ENCODE peak calls at places on chromosomes 16 and 17, in eight cellular contexts. B, W, U, E, T, H, K and L are unnamed samples.

GRCh38 chr17:68381076-68381900 is 76.0 kb downstream of the WIPI1 start:
- DNase-seq in B (no peak), W (no peak), U (no peak), E (no peak), T (no peak), H (no peak), K (no peak), L (no peak)

GRCh38 chr16:67674851-67675578 is 8.4 kb downstream of the C16orf86 start:
- DNase-seq in B (no peak), W (no peak), U (no peak), E (no peak), T (no peak), H (peak; percentile 23), K (no peak), L (no peak)

GRCh38 chr17:42682400-42683384 is at the start of gene CNTNAP1:
- DNase-seq in B (peak; percentile 88), W (peak; percentile 83), U (peak; percentile 82), E (peak; percentile 46), T (no peak), H (peak; percentile 32), K (no peak), L (no peak)

GRCh38 chr16:84976644-84977400 is 34.5 kb downstream of the ZDHHC7 start:
- DNase-seq in B (no peak), W (no peak), U (no peak), E (peak; percentile 21), T (no peak), H (no peak), K (no peak), L (no peak)

GRCh38 chr16:67431077-67431804 is at the start of gene HSD11B2:
- DNase-seq in B (peak; percentile 81), W (peak; percentile 77), U (no peak), E (peak; percentile 64), T (peak; percentile 56), H (peak; percentile 82), K (no peak), L (no peak)

GRCh38 chr17:79552824-79553223 is 58.0 kb downstream of the RBFOX3 start:
- DNase-seq in B (no peak), W (no peak), U (no peak), E (no peak), T (no peak), H (no peak), K (no peak), L (no peak)

GRCh38 chr16:67562918-67563707 is 787 bp downstream of the CTCF start:
- DNase-seq in B (peak; percentile 65), W (peak; percentile 90), U (peak; percentile 32), E (peak; percentile 68), T (peak; percentile 54), H (peak; percentile 70), K (peak; percentile 40), L (no peak)

GRCh38 chr17:70804161-70804560 is 634.8 kb downstream of the KCNJ2 start:
- DNase-seq in B (no peak), W (no peak), U (no peak), E (no peak), T (no peak), H (peak; percentile 28), K (no peak), L (no peak)

GRCh38 chr17:39799395-39799794 is 61.7 kb downstream of the GRB7 start:
- DNase-seq in B (no peak), W (no peak), U (no peak), E (no peak), T (no peak), H (no peak), K (no peak), L (no peak)